ENCODE peak calls at places on chromosome 3, in eight cellular contexts. Y is fibroblast of lung, R is cardiac fibroblast, O is GM12865, U is coronary artery, N is HFF-Myc, E is mammary epithelial cell, I is GM10248. T is an unnamed sample.

GRCh38 chr3:95189348-95189747 is 1126.5 kb downstream of the NSUN3 start:
- DNase-seq in U (no peak), I (no peak), O (no peak), Y (no peak), E (no peak), N (no peak), R (no peak), T (no peak)

GRCh38 chr3:56980798-56981390 is 79.6 kb upstream of the SPATA12 start:
- DNase-seq in O (no peak), R (peak), U (peak), E (peak), N (peak), I (no peak), Y (peak), T (no peak)

GRCh38 chr3:150623945-150624344 is 20.8 kb downstream of the SELENOT start:
- DNase-seq in U (no peak), I (no peak), R (no peak), E (no peak), Y (peak), O (no peak), N (no peak), T (no peak)

GRCh38 chr3:29456901-29457300 is 176.0 kb downstream of the RBMS3 start:
- DNase-seq in R (no peak), Y (no peak), O (no peak), E (peak), U (no peak), I (no peak), N (no peak), T (no peak)

GRCh38 chr3:171939578-171939977 is 96.4 kb downstream of the TMEM212 start:
- DNase-seq in O (no peak), I (no peak), N (no peak), R (no peak), U (no peak), Y (no peak), E (no peak), T (no peak)

GRCh38 chr3:161925749-161926360 is 429.2 kb downstream of the OTOL1 start:
- DNase-seq in O (no peak), N (no peak), E (no peak), U (no peak), I (no peak), Y (no peak), R (peak), T (no peak)

GRCh38 chr3:47855461-47856383 is 52.8 kb downstream of the DHX30 start:
- DNase-seq in I (no peak), U (no peak), N (no peak), E (no peak), O (no peak), R (no peak), Y (no peak), T (no peak)

GRCh38 chr3:189739396-189739795 is 108.2 kb downstream of the TP63 start:
- DNase-seq in E (no peak), N (no peak), Y (no peak), R (no peak), O (no peak), I (no peak), U (no peak), T (no peak)

GRCh38 chr3:43178891-43179366 is 73.0 kb upstream of the POMGNT2 start:
- DNase-seq in I (no peak), N (no peak), R (peak), Y (peak), U (no peak), O (no peak), E (peak), T (no peak)

GRCh38 chr3:191290311-191291025 is 38.7 kb upstream of the CCDC50 start:
- DNase-seq in N (no peak), U (no peak), E (peak), O (peak), Y (peak), R (peak), I (peak), T (no peak)

GRCh38 chr3:170809021-170809974 is 60.7 kb downstream of the RPL22L1 start:
- DNase-seq in Y (peak), O (peak), R (peak), U (no peak), N (peak), I (peak), E (peak), T (peak)

GRCh38 chr3:45224824-45225464 is 1.1 kb downstream of the TMEM158 start:
- DNase-seq in N (no peak), O (peak), Y (peak), E (peak), I (peak), U (no peak), R (peak), T (no peak)

GRCh38 chr3:9970020-9970652 is 16.5 kb downstream of the EMC3 start:
- DNase-seq in N (no peak), I (no peak), E (peak), Y (peak), R (peak), O (no peak), U (no peak), T (no peak)

GRCh38 chr3:197025736-197026480 is 3.7 kb downstream of the MELTF start:
- DNase-seq in O (peak), E (no peak), U (peak), R (no peak), N (no peak), I (no peak), Y (no peak), T (no peak)

GRCh38 chr3:23601020-23601822 is 204.5 kb upstream of the UBE2E1 start:
- DNase-seq in O (no peak), N (no peak), Y (peak), E (no peak), I (no peak), U (no peak), R (peak), T (no peak)

GRCh38 chr3:171267089-171267488 is 193.1 kb downstream of the TNIK start:
- DNase-seq in E (no peak), U (no peak), O (no peak), I (no peak), N (no peak), Y (no peak), R (no peak), T (no peak)

GRCh38 chr3:124053871-124054270 is 61.9 kb upstream of the ROPN1 start:
- DNase-seq in O (no peak), U (no peak), N (no peak), E (no peak), R (no peak), I (no peak), Y (peak), T (no peak)

GRCh38 chr3:72973031-72973723 is 23.4 kb upstream of the PPP4R2 start:
- DNase-seq in Y (no peak), O (peak), E (peak), N (no peak), I (no peak), R (peak), U (no peak), T (no peak)

GRCh38 chr3:50671331-50671730 is 3.4 kb upstream of the DOCK3 start:
- DNase-seq in N (peak), O (no peak), R (peak), U (no peak), I (no peak), Y (peak), E (peak), T (no peak)

GRCh38 chr3:140843656-140844055 is 98.0 kb upstream of the SLC25A36 start:
- DNase-seq in I (no peak), R (no peak), N (no peak), O (no peak), Y (no peak), E (no peak), U (no peak), T (no peak)

GRCh38 chr3:27758083-27758482 is 36.0 kb upstream of the EOMES start:
- DNase-seq in I (no peak), Y (peak), U (no peak), R (peak), N (no peak), E (peak), O (no peak), T (no peak)

GRCh38 chr3:10570196-10570946 is 65.0 kb upstream of the ATP2B2 start:
- DNase-seq in O (no peak), U (no peak), I (no peak), Y (peak), E (no peak), N (no peak), R (no peak), T (no peak)

GRCh38 chr3:44509985-44510360 is 32.5 kb upstream of the ZNF445 start:
- DNase-seq in O (peak), E (peak), U (no peak), N (peak), I (peak), R (peak), Y (peak), T (peak)

GRCh38 chr3:94026623-94027022 is 1.8 kb downstream of the STX19 start:
- DNase-seq in I (no peak), N (no peak), O (no peak), Y (no peak), U (no peak), E (no peak), R (no peak), T (no peak)

GRCh38 chr3:149282322-149282721 is 51.1 kb downstream of the TM4SF18 start:
- DNase-seq in I (no peak), N (no peak), R (no peak), Y (no peak), E (no peak), O (no peak), U (no peak), T (no peak)

GRCh38 chr3:140203510-140203909 is 268.5 kb downstream of the CLSTN2 start:
- DNase-seq in R (no peak), I (no peak), O (no peak), Y (no peak), E (no peak), N (no peak), U (no peak), T (no peak)

GRCh38 chr3:14144423-14145075 is 19.7 kb downstream of the TMEM43 start:
- DNase-seq in I (peak), O (peak), U (peak), E (peak), N (peak), R (peak), Y (peak), T (peak)

GRCh38 chr3:100158877-100159563 is 44.7 kb upstream of the FILIP1L start:
- DNase-seq in N (no peak), U (no peak), O (no peak), Y (no peak), E (no peak), R (no peak), I (no peak), T (no peak)

GRCh38 chr3:43707998-43708397 is 17.3 kb downstream of the ABHD5 start:
- DNase-seq in N (peak), I (no peak), U (no peak), Y (peak), O (no peak), E (peak), R (peak), T (no peak)

GRCh38 chr3:120093923-120094775 is at the start of gene GSK3B:
- DNase-seq in O (peak), N (peak), U (peak), Y (no peak), E (peak), R (peak), I (peak), T (no peak)

GRCh38 chr3:149476135-149476684 is 1.7 kb downstream of the TM4SF4 start:
- DNase-seq in I (no peak), N (no peak), O (no peak), Y (no peak), E (no peak), R (no peak), U (no peak), T (no peak)

GRCh38 chr3:35651888-35652287 is 12.6 kb downstream of the ARPP21 start:
- DNase-seq in R (peak), N (no peak), I (no peak), O (no peak), E (no peak), Y (peak), U (no peak), T (no peak)

GRCh38 chr3:177463863-177464262 is 266.6 kb upstream of the TBL1XR1 start:
- DNase-seq in I (no peak), U (no peak), Y (peak), O (peak), R (peak), N (no peak), E (no peak), T (no peak)

GRCh38 chr3:197525706-197526105 is 30.1 kb downstream of the BDH1 start:
- DNase-seq in R (peak), N (no peak), O (no peak), E (no peak), Y (peak), U (no peak), I (no peak), T (no peak)

GRCh38 chr3:153070153-153070868 is 91.7 kb upstream of the RAP2B start:
- DNase-seq in U (no peak), Y (peak), I (no peak), O (no peak), R (peak), N (no peak), E (peak), T (no peak)

DNA sequence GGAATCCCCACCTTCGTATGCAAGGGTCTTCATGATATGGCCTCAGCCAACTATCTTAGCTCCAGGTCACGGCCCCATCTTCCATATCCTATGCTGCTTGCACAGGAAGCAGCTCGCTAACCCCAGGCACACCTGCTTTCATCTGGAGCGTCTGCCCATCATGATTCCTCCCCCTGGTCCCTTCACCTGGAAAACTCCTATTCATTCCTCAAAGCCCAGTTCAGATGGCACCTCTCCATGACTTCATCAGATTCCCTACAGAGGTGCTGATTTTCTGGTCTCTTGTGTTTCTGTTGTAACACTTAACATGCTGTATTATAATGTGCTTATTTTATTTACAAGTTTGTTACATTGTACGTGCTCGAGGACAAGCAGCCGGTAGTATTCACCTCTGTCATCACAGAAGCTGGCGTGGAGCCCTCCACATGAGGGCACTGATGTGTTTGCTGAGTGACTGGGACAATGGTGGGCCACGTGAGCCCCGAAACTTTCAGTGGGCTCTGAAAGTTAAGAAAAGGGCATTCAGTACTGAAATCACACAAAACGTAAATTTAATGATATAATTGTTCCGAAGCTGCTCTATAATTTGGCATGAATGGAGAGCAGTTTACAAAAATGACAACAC is 16.2 kb downstream of the MUC20 start:
- DNase-seq in E (no peak), I (no peak), N (no peak), R (no peak), U (no peak), O (no peak), Y (no peak), T (no peak)
- TF ChIP-seq CTCF in E (no peak), I (no peak), N (no peak), R (no peak), U (no peak), O (no peak), Y (no peak), T (no peak)

GRCh38 chr3:127959873-127960272 is 44.8 kb downstream of the KBTBD12 start:
- DNase-seq in Y (peak), R (peak), O (peak), I (peak), N (no peak), U (no peak), E (no peak), T (no peak)
- TF ChIP-seq CTCF in Y (peak), R (peak), O (peak), I (peak), N (peak), U (no peak), E (peak), T (peak)

DNA sequence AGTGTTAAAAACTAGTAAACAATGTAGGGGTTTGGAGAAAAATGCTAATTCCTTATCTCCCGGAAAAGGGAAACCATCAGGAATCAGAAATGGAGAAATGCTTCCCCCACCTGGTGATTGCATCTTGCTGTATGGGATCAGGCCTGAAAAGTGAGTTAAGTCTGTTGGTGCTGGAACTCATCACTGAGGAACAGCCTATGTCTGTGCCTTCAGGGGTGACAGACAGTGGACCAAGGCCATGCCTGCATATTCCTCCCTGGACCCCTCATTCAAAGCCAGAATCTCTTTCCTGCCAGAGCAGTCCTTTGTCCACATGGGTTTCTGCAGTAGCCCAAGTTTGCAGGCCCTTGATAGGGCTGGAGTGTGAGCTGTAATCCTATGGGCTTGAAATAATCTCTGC is 160.8 kb upstream of the CTDSPL start:
- DNase-seq in Y (no peak), E (no peak), O (no peak), R (peak), U (no peak), N (no peak), I (no peak), T (no peak)
- TF ChIP-seq CTCF in Y (no peak), E (peak), O (no peak), R (peak), U (no peak), N (no peak), I (no peak), T (no peak)

GRCh38 chr3:125519678-125520562 is at the start of gene SNX4:
- DNase-seq in E (peak), I (peak), N (peak), R (peak), O (peak), Y (peak), U (peak), T (peak)

GRCh38 chr3:125528920-125529319 is 8.9 kb upstream of the SNX4 start:
- DNase-seq in N (no peak), U (no peak), Y (no peak), E (no peak), R (no peak), I (no peak), O (no peak), T (no peak)

GRCh38 chr3:125525153-125525552 is 5.2 kb upstream of the SNX4 start:
- DNase-seq in R (no peak), N (no peak), E (no peak), O (peak), I (no peak), Y (no peak), U (no peak), T (no peak)
- TF ChIP-seq CTCF in R (no peak), N (no peak), E (no peak), O (no peak), I (no peak), Y (no peak), U (no peak), T (no peak)

DNA sequence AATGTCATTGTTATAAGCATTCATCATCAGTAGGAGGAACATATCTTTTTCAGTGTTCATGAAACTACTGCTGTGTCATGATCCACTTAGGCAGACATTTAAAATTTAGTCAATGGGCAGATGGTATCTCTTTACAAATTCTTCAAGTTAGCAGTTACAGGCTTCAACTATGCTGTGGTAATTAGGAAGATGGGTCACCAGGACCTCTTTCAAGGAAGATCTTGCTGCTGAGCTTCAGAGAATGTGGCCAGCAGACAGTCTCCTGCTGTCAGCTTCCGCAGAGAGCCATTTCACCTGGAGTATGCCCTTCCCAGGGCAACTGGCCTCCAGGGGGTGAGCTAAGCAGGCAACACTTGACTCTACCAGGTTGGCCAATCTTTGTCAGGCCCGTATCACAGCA is 19.4 kb downstream of the IFT57 start:
- DNase-seq in U (no peak), Y (peak), I (no peak), R (peak), N (no peak), O (no peak), E (no peak), T (no peak)
- TF ChIP-seq CTCF in U (no peak), Y (no peak), I (no peak), R (no peak), N (no peak), O (no peak), E (no peak), T (no peak)

DNA sequence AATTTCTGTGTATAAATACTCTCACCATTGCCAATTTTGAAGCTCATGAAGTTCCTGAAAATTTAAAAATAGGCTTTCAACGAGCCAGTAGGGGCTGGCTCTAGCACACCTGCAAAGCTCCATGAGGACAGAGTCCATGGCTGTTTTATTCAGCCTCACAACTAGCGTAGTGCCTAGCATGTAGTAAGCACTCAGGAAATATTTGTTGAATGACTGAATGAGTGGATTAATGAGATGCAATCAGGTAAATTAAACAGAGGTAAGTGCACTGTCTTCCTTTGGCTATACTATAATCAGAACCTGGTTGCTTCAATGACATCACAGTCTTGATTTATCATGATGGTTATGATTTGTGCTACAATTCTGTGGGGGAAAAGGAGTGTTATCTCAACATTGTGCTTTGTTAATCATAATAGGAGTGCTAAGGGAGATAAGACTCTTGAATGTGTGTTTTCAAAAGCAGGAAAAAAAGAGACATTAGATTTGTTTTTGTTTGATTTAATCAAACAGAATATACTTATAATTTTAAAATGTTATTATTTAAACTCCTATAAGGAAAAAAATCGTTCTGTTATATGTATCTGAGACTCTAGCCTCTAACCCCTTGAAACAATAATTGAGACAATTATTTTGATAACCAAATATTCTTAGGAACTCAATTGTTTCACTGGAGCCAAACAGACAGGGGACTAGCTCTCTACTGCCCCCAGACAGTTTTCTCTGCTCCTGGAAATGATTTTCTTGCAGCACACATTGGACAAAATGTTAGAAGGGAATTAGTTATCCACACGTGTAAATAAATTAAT is 171.7 kb upstream of the ATP11B start:
- DNase-seq in Y (no peak), N (no peak), I (no peak), O (no peak), E (no peak), R (no peak), U (no peak), T (no peak)
- TF ChIP-seq CTCF in Y (peak), N (peak), I (peak), O (peak), E (peak), R (no peak), U (no peak), T (peak)

GRCh38 chr3:159265705-159266104 is 463.9 kb downstream of the MFSD1 start:
- DNase-seq in N (no peak), U (no peak), I (no peak), O (no peak), Y (peak), R (no peak), E (no peak), T (no peak)

GRCh38 chr3:159263750-159264561 is 462.1 kb downstream of the MFSD1 start:
- DNase-seq in O (peak), N (peak), Y (peak), E (peak), I (peak), R (peak), U (no peak), T (no peak)

GRCh38 chr3:159271799-159272512 is 470.1 kb downstream of the MFSD1 start:
- DNase-seq in Y (no peak), O (no peak), E (no peak), R (no peak), I (no peak), U (no peak), N (no peak), T (no peak)

GRCh38 chr3:159266779-159267178 is 464.9 kb downstream of the MFSD1 start:
- DNase-seq in U (no peak), N (no peak), E (peak), I (no peak), O (peak), Y (no peak), R (peak), T (no peak)
- TF ChIP-seq CTCF in U (no peak), N (peak), E (peak), I (peak), O (peak), Y (peak), R (peak), T (peak)